ENCODE peak calls at places on chromosomes 4 and X, in five cellular contexts. V is effector memory CD4-positive, alpha-beta T cell; Q is stimulated activated CD4-positive, alpha-beta T cell treated with anti-CD3 and anti-CD28 coated beads, Interleukin-2, amount 100 ng/mL, for 24 hours; Z is effector memory CD8-positive, alpha-beta T cell; O is NCI-H2029 treated with DMSO at 0.1 percent for 48 hours. F is an unnamed sample.

GRCh38 chrX:37060999-37061398 is 52.8 kb downstream of the FAM47C start:
- DNase-seq in V (no peak), Q (no peak), Z (no peak), O (no peak), F (no peak)

GRCh38 chr4:39046243-39046642 is 14.0 kb upstream of the TMEM156 start:
- DNase-seq in Z (no peak), Q (peak; percentile 13), O (no peak), V (no peak), F (peak; percentile 26)

GRCh38 chr4:8723222-8723980 is 130.8 kb downstream of the CPZ start:
- DNase-seq in Z (no peak), O (no peak), V (no peak), Q (no peak), F (peak; percentile 3)

GRCh38 chr4:113761682-113762060 is at the start of gene CAMK2D:
- DNase-seq in O (peak; percentile 64), Q (peak; percentile 82), V (peak; percentile 74), Z (peak; percentile 74), F (peak; percentile 94)

GRCh38 chr4:134276476-134276875 is 74.9 kb upstream of the PABPC4L start:
- DNase-seq in V (no peak), Z (no peak), O (no peak), Q (no peak), F (no peak)

GRCh38 chrX:120311632-120312000 is 355 bp upstream of the TMEM255A start:
- DNase-seq in O (peak; percentile 22), V (no peak), Z (no peak), Q (no peak), F (no peak)

GRCh38 chr4:134470544-134470943 is 269.0 kb upstream of the PABPC4L start:
- DNase-seq in V (no peak), O (no peak), Z (no peak), Q (no peak), F (peak; percentile 59)

GRCh38 chr4:8701101-8702019 is 108.8 kb downstream of the CPZ start:
- DNase-seq in V (no peak), Z (no peak), Q (no peak), O (no peak), F (no peak)

GRCh38 chr4:139514382-139515059 is 41.5 kb downstream of the SETD7 start:
- DNase-seq in Z (no peak), V (no peak), Q (no peak), O (peak; percentile 93), F (no peak)

GRCh38 chr4:78799551-78800495 is 23.7 kb downstream of the BMP2K start:
- DNase-seq in Q (no peak), V (no peak), O (no peak), Z (no peak), F (no peak)

GRCh38 chrX:151727346-151727745 is 7.2 kb upstream of the CNGA2 start:
- DNase-seq in Z (no peak), Q (no peak), V (no peak), O (no peak), F (no peak)

GRCh38 chr4:189974056-189974455 is 33.4 kb downstream of the FRG1 start:
- DNase-seq in O (no peak), V (no peak), Q (no peak), Z (no peak), F (no peak)

GRCh38 chr4:155402941-155403340 is 26.2 kb upstream of the MAP9 start:
- DNase-seq in Z (no peak), O (no peak), V (no peak), Q (no peak), F (no peak)

GRCh38 chrX:24100713-24101112 is 46.0 kb downstream of the EIF2S3 start:
- DNase-seq in V (no peak), Q (no peak), O (no peak), Z (no peak), F (no peak)

GRCh38 chrX:44889824-44890223 is 16.8 kb downstream of the KDM6A start:
- DNase-seq in O (no peak), Z (no peak), V (no peak), Q (no peak), F (no peak)

GRCh38 chr4:163269874-163270273 is 62.5 kb downstream of the NPY1R start:
- DNase-seq in Z (no peak), V (no peak), O (no peak), Q (no peak), F (no peak)

GRCh38 chr4:182222766-182223165 is 20.4 kb upstream of the TENM3 start:
- DNase-seq in O (no peak), Z (no peak), Q (no peak), V (no peak), F (no peak)

GRCh38 chr4:155597933-155598451 is 68.7 kb upstream of the GUCY1A1 start:
- DNase-seq in Q (no peak), O (no peak), Z (no peak), V (no peak), F (no peak)

GRCh38 chr4:4673070-4673469 is 131.2 kb upstream of the STX18 start:
- DNase-seq in Q (peak; percentile 3), Z (no peak), V (no peak), O (no peak), F (peak; percentile 84)

GRCh38 chrX:94695910-94696309 is 1021.9 kb downstream of the FAM133A start:
- DNase-seq in V (no peak), Q (no peak), Z (no peak), O (no peak), F (no peak)

GRCh38 chr4:165364452-165365080 is 14.2 kb upstream of the CPE start:
- DNase-seq in O (no peak), Z (no peak), V (no peak), Q (no peak), F (no peak)

GRCh38 chr4:83917572-83917971 is 381.7 kb downstream of the GPAT3 start:
- DNase-seq in Q (no peak), Z (no peak), V (no peak), O (no peak), F (no peak)

GRCh38 chr4:103934178-103934789 is 214.5 kb upstream of the TACR3 start:
- DNase-seq in O (peak; percentile 27), V (no peak), Z (no peak), Q (no peak), F (peak; percentile 52)

GRCh38 chr4:128388352-128388630 is 100.7 kb upstream of the PGRMC2 start:
- DNase-seq in Q (no peak), V (no peak), O (no peak), Z (no peak), F (no peak)

GRCh38 chr4:8564595-8564994 is 15.6 kb upstream of the GPR78 start:
- DNase-seq in Z (no peak), V (no peak), O (no peak), Q (no peak), F (no peak)

GRCh38 chrX:38108364-38108763 is 102.0 kb downstream of the SYTL5 start:
- DNase-seq in O (no peak), Q (no peak), Z (no peak), V (no peak), F (no peak)

GRCh38 chr4:42492977-42493376 is 95.7 kb downstream of the SHISA3 start:
- DNase-seq in Q (no peak), Z (no peak), V (no peak), O (no peak), F (no peak)

GRCh38 chr4:136680271-136680670 is 852.0 kb downstream of the PCDH18 start:
- DNase-seq in Z (no peak), V (no peak), O (no peak), Q (no peak), F (no peak)

GRCh38 chrX:51332188-51332942 is at the start of gene NUDT10:
- DNase-seq in Q (peak; percentile 63), O (no peak), Z (no peak), V (no peak), F (peak; percentile 88)

GRCh38 chr4:119977135-119977534 is 89.5 kb downstream of the MAD2L1 start:
- DNase-seq in V (no peak), Z (no peak), Q (no peak), O (no peak), F (no peak)

GRCh38 chr4:128287159-128287870 is at the start of gene PGRMC2:
- DNase-seq in V (no peak), Z (no peak), Q (no peak), O (no peak), F (no peak)

GRCh38 chr4:71711044-71711984 is 72.6 kb downstream of the GC start:
- DNase-seq in Q (no peak), V (no peak), O (peak; percentile 68), Z (no peak), F (no peak)

GRCh38 chr4:19776929-19777328 is 474.8 kb upstream of the SLIT2 start:
- DNase-seq in Z (no peak), O (peak; percentile 1), Q (no peak), V (no peak), F (no peak)

GRCh38 chr4:69095301-69095731 is 958 bp upstream of the UGT2B7 start:
- DNase-seq in Q (no peak), V (no peak), Z (no peak), O (no peak), F (no peak)

GRCh38 chrX:72131317-72132294 is at the start of gene RTL5:
- DNase-seq in V (peak; percentile 60), Q (peak; percentile 58), O (peak; percentile 8), Z (peak; percentile 49), F (peak; percentile 93)

GRCh38 chrX:31333181-31333831 is 261.5 kb upstream of the FTHL17 start:
- DNase-seq in O (no peak), V (no peak), Q (no peak), Z (no peak), F (no peak)

F was measured in testis.